ENCODE peak calls at places on chromosomes 1 and 21, in nine cellular contexts. One of them, this sample, is unnamed.

GRCh38 chr1:88774151-88774556 is 90.1 kb downstream of the PKN2 start:
- DNase-seq in uterus: no peak
- DNase-seq in left colon: peak; percentile 47
- DNase-seq in glomerular endothelial cell: no peak
- DNase-seq in psoas muscle: no peak
- DNase-seq in T-helper 1 cell: no peak
- DNase-seq in ecto neural progenitor cell: no peak
- DNase-seq in hippocampal formation: no peak
- DNase-seq in Karpas-422: no peak
- DNase-seq in this sample: no peak

GRCh38 chr1:177558372-177558771 is 387.6 kb downstream of the BRINP2 start:
- DNase-seq in uterus: no peak
- DNase-seq in Karpas-422: no peak
- DNase-seq in left colon: no peak
- DNase-seq in hippocampal formation: no peak
- DNase-seq in glomerular endothelial cell: no peak
- DNase-seq in ecto neural progenitor cell: no peak
- DNase-seq in psoas muscle: no peak
- DNase-seq in T-helper 1 cell: no peak
- DNase-seq in this sample: no peak

GRCh38 chr1:16026723-16027484 is 5.1 kb downstream of the CLCNKA start:
- DNase-seq in left colon: peak; percentile 31
- DNase-seq in glomerular endothelial cell: no peak
- DNase-seq in Karpas-422: peak; percentile 54
- DNase-seq in ecto neural progenitor cell: peak; percentile 94
- DNase-seq in psoas muscle: no peak
- DNase-seq in hippocampal formation: no peak
- DNase-seq in uterus: peak; percentile 63
- DNase-seq in T-helper 1 cell: peak; percentile 16
- DNase-seq in this sample: no peak

GRCh38 chr1:89907669-89908293 is 86.9 kb downstream of the LRRC8D start:
- DNase-seq in ecto neural progenitor cell: no peak
- DNase-seq in Karpas-422: peak; percentile 57
- DNase-seq in left colon: no peak
- DNase-seq in uterus: no peak
- DNase-seq in glomerular endothelial cell: no peak
- DNase-seq in T-helper 1 cell: no peak
- DNase-seq in psoas muscle: no peak
- DNase-seq in hippocampal formation: no peak
- DNase-seq in this sample: no peak

GRCh38 chr21:27306821-27307746 is 340.2 kb upstream of the ADAMTS5 start:
- DNase-seq in T-helper 1 cell: no peak
- DNase-seq in ecto neural progenitor cell: no peak
- DNase-seq in left colon: no peak
- DNase-seq in hippocampal formation: no peak
- DNase-seq in Karpas-422: no peak
- DNase-seq in psoas muscle: no peak
- DNase-seq in uterus: no peak
- DNase-seq in glomerular endothelial cell: no peak
- DNase-seq in this sample: no peak

GRCh38 chr1:38690790-38691189 is 168.8 kb downstream of the RRAGC start:
- DNase-seq in uterus: no peak
- DNase-seq in hippocampal formation: no peak
- DNase-seq in left colon: no peak
- DNase-seq in psoas muscle: no peak
- DNase-seq in ecto neural progenitor cell: no peak
- DNase-seq in Karpas-422: no peak
- DNase-seq in glomerular endothelial cell: no peak
- DNase-seq in T-helper 1 cell: no peak
- DNase-seq in this sample: no peak

GRCh38 chr1:202259705-202260104 is 66.1 kb downstream of the LGR6 start:
- DNase-seq in uterus: no peak
- DNase-seq in left colon: no peak
- DNase-seq in ecto neural progenitor cell: no peak
- DNase-seq in hippocampal formation: no peak
- DNase-seq in glomerular endothelial cell: no peak
- DNase-seq in psoas muscle: no peak
- DNase-seq in Karpas-422: no peak
- DNase-seq in T-helper 1 cell: no peak
- DNase-seq in this sample: no peak

GRCh38 chr1:3753656-3754454 is 1.6 kb downstream of the CCDC27 start:
- DNase-seq in psoas muscle: no peak
- DNase-seq in uterus: no peak
- DNase-seq in T-helper 1 cell: no peak
- DNase-seq in Karpas-422: no peak
- DNase-seq in hippocampal formation: no peak
- DNase-seq in ecto neural progenitor cell: no peak
- DNase-seq in left colon: no peak
- DNase-seq in glomerular endothelial cell: no peak
- DNase-seq in this sample: no peak

GRCh38 chr1:182229907-182230522 is 161.6 kb downstream of the GLUL start:
- DNase-seq in psoas muscle: no peak
- DNase-seq in T-helper 1 cell: no peak
- DNase-seq in ecto neural progenitor cell: no peak
- DNase-seq in left colon: no peak
- DNase-seq in uterus: no peak
- DNase-seq in glomerular endothelial cell: no peak
- DNase-seq in hippocampal formation: no peak
- DNase-seq in Karpas-422: no peak
- DNase-seq in this sample: no peak

GRCh38 chr1:211343607-211344334 is 17.1 kb downstream of the TRAF5 start:
- DNase-seq in ecto neural progenitor cell: no peak
- DNase-seq in Karpas-422: no peak
- DNase-seq in hippocampal formation: no peak
- DNase-seq in uterus: no peak
- DNase-seq in left colon: no peak
- DNase-seq in psoas muscle: no peak
- DNase-seq in T-helper 1 cell: no peak
- DNase-seq in glomerular endothelial cell: no peak
- DNase-seq in this sample: no peak

GRCh38 chr1:116544588-116545358 is 26.1 kb downstream of the CD58 start:
- DNase-seq in uterus: no peak
- DNase-seq in hippocampal formation: no peak
- DNase-seq in left colon: no peak
- DNase-seq in T-helper 1 cell: no peak
- DNase-seq in ecto neural progenitor cell: no peak
- DNase-seq in Karpas-422: no peak
- DNase-seq in glomerular endothelial cell: no peak
- DNase-seq in psoas muscle: no peak
- DNase-seq in this sample: no peak

GRCh38 chr1:78884685-78885452 is 121.7 kb downstream of the ADGRL4 start:
- DNase-seq in T-helper 1 cell: no peak
- DNase-seq in Karpas-422: no peak
- DNase-seq in ecto neural progenitor cell: no peak
- DNase-seq in left colon: no peak
- DNase-seq in glomerular endothelial cell: no peak
- DNase-seq in psoas muscle: no peak
- DNase-seq in uterus: no peak
- DNase-seq in hippocampal formation: no peak
- DNase-seq in this sample: no peak

GRCh38 chr1:232667781-232668101 is 37.8 kb upstream of the SIPA1L2 start:
- DNase-seq in glomerular endothelial cell: no peak
- DNase-seq in ecto neural progenitor cell: no peak
- DNase-seq in psoas muscle: no peak
- DNase-seq in uterus: no peak
- DNase-seq in Karpas-422: no peak
- DNase-seq in left colon: no peak
- DNase-seq in hippocampal formation: no peak
- DNase-seq in T-helper 1 cell: no peak
- DNase-seq in this sample: no peak

GRCh38 chr1:20095564-20096434 is 23.5 kb downstream of the PLA2G2D start:
- DNase-seq in Karpas-422: no peak
- DNase-seq in psoas muscle: no peak
- DNase-seq in left colon: no peak
- DNase-seq in glomerular endothelial cell: no peak
- DNase-seq in ecto neural progenitor cell: no peak
- DNase-seq in hippocampal formation: no peak
- DNase-seq in T-helper 1 cell: no peak
- DNase-seq in uterus: no peak
- DNase-seq in this sample: no peak

GRCh38 chr1:234311414-234311813 is 61.8 kb upstream of the COA6 start:
- DNase-seq in T-helper 1 cell: no peak
- DNase-seq in left colon: no peak
- DNase-seq in ecto neural progenitor cell: no peak
- DNase-seq in uterus: no peak
- DNase-seq in Karpas-422: no peak
- DNase-seq in glomerular endothelial cell: no peak
- DNase-seq in hippocampal formation: no peak
- DNase-seq in psoas muscle: no peak
- DNase-seq in this sample: no peak

GRCh38 chr1:39849203-39849602 is 34.1 kb downstream of the TRIT1 start:
- DNase-seq in psoas muscle: no peak
- DNase-seq in T-helper 1 cell: no peak
- DNase-seq in left colon: no peak
- DNase-seq in ecto neural progenitor cell: no peak
- DNase-seq in uterus: no peak
- DNase-seq in glomerular endothelial cell: no peak
- DNase-seq in Karpas-422: no peak
- DNase-seq in hippocampal formation: no peak
- DNase-seq in this sample: no peak